ENCODE peak calls at places on chromosomes 2 and 18, in four cellular contexts. One of them, this sample, is unnamed.

GRCh38 chr2:27798948-27799645 is 27.6 kb downstream of the MRPL33 start:
- DNase-seq in endothelial cell of umbilical vein: peak
- DNase-seq in bronchial epithelial cell: peak
- DNase-seq in NCI-H446: no peak
- DNase-seq in this sample: peak

GRCh38 chr2:136248242-136248641 is 130.3 kb upstream of the CXCR4 start:
- DNase-seq in endothelial cell of umbilical vein: peak
- DNase-seq in bronchial epithelial cell: peak
- DNase-seq in NCI-H446: peak
- DNase-seq in this sample: peak

GRCh38 chr2:230416061-230416721 is at the start of gene SP100:
- DNase-seq in bronchial epithelial cell: peak
- DNase-seq in NCI-H446: no peak
- DNase-seq in endothelial cell of umbilical vein: peak
- DNase-seq in this sample: peak

GRCh38 chr2:136359121-136359965 is 241.4 kb upstream of the CXCR4 start:
- DNase-seq in bronchial epithelial cell: no peak
- DNase-seq in endothelial cell of umbilical vein: no peak
- DNase-seq in NCI-H446: no peak
- DNase-seq in this sample: no peak

GRCh38 chr18:75052475-75052874 is 156.5 kb downstream of the PTGR3 start:
- DNase-seq in bronchial epithelial cell: no peak
- DNase-seq in NCI-H446: no peak
- DNase-seq in endothelial cell of umbilical vein: no peak
- DNase-seq in this sample: no peak

GRCh38 chr2:88059979-88060906 is 4.7 kb upstream of the KRCC1 start:
- DNase-seq in endothelial cell of umbilical vein: peak
- DNase-seq in bronchial epithelial cell: peak
- DNase-seq in NCI-H446: peak
- DNase-seq in this sample: peak

GRCh38 chr18:68648191-68648590 is 66.7 kb downstream of the TMX3 start:
- DNase-seq in NCI-H446: no peak
- DNase-seq in endothelial cell of umbilical vein: no peak
- DNase-seq in bronchial epithelial cell: no peak
- DNase-seq in this sample: no peak

GRCh38 chr2:16791496-16791895 is 125.9 kb upstream of the CYRIA start:
- DNase-seq in endothelial cell of umbilical vein: no peak
- DNase-seq in bronchial epithelial cell: peak
- DNase-seq in NCI-H446: no peak
- DNase-seq in this sample: peak

GRCh38 chr2:82837588-82838304 is 1621.3 kb downstream of the SUCLG1 start:
- DNase-seq in endothelial cell of umbilical vein: no peak
- DNase-seq in NCI-H446: no peak
- DNase-seq in bronchial epithelial cell: peak
- DNase-seq in this sample: peak

GRCh38 chr18:11004294-11004693 is 145.1 kb downstream of the PIEZO2 start:
- DNase-seq in NCI-H446: no peak
- DNase-seq in bronchial epithelial cell: peak
- DNase-seq in endothelial cell of umbilical vein: no peak
- DNase-seq in this sample: peak

GRCh38 chr18:73719611-73720010 is 428.0 kb downstream of the FBXO15 start:
- DNase-seq in bronchial epithelial cell: no peak
- DNase-seq in endothelial cell of umbilical vein: no peak
- DNase-seq in NCI-H446: no peak
- DNase-seq in this sample: no peak

GRCh38 chr2:130371723-130372054 is 15.8 kb downstream of the PTPN18 start:
- DNase-seq in bronchial epithelial cell: no peak
- DNase-seq in endothelial cell of umbilical vein: no peak
- DNase-seq in NCI-H446: no peak
- DNase-seq in this sample: no peak

GRCh38 chr2:73850009-73850408 is 21.2 kb downstream of the STAMBP start:
- DNase-seq in endothelial cell of umbilical vein: no peak
- DNase-seq in NCI-H446: no peak
- DNase-seq in bronchial epithelial cell: no peak
- DNase-seq in this sample: no peak

GRCh38 chr2:219335373-219335786 is 2.8 kb upstream of the RESP18 start:
- DNase-seq in NCI-H446: no peak
- DNase-seq in endothelial cell of umbilical vein: no peak
- DNase-seq in bronchial epithelial cell: peak
- DNase-seq in this sample: peak